ENCODE peak calls at places on chromosomes 6 and 20, in six cellular contexts. One of them, this sample, is unnamed.

GRCh38 chr6:69796081-69796626 is 656 bp downstream of the LMBRD1 start:
- DNase-seq in cardiac muscle cell: peak; percentile 41
- DNase-seq in fibroblast of mammary gland: peak; percentile 44
- DNase-seq in SHP77: peak; percentile 39
- DNase-seq in AG09309: no peak
- DNase-seq in Right ventricle myocardium superior: no peak
- DNase-seq in this sample: peak; percentile 52

GRCh38 chr6:37637562-37638413 is 59.9 kb downstream of the MDGA1 start:
- DNase-seq in cardiac muscle cell: no peak
- DNase-seq in fibroblast of mammary gland: no peak
- DNase-seq in SHP77: no peak
- DNase-seq in AG09309: no peak
- DNase-seq in Right ventricle myocardium superior: no peak
- DNase-seq in this sample: no peak

GRCh38 chr20:4667371-4667773 is 54.3 kb upstream of the PRND start:
- DNase-seq in cardiac muscle cell: peak; percentile 41
- DNase-seq in fibroblast of mammary gland: no peak
- DNase-seq in SHP77: no peak
- DNase-seq in AG09309: no peak
- DNase-seq in Right ventricle myocardium superior: no peak
- DNase-seq in this sample: no peak

GRCh38 chr20:33169176-33169794 is 1.3 kb downstream of the BPIFA2 start:
- DNase-seq in cardiac muscle cell: no peak
- DNase-seq in fibroblast of mammary gland: peak; percentile 4
- DNase-seq in SHP77: no peak
- DNase-seq in AG09309: no peak
- DNase-seq in Right ventricle myocardium superior: no peak
- DNase-seq in this sample: peak; percentile 37

GRCh38 chr20:53045941-53046340 is 73.8 kb downstream of the TSHZ2 start:
- DNase-seq in cardiac muscle cell: peak; percentile 76
- DNase-seq in fibroblast of mammary gland: no peak
- DNase-seq in SHP77: no peak
- DNase-seq in AG09309: no peak
- DNase-seq in Right ventricle myocardium superior: no peak
- DNase-seq in this sample: no peak

GRCh38 chr6:80607814-80608391 is 501.4 kb downstream of the BCKDHB start:
- DNase-seq in cardiac muscle cell: peak; percentile 87
- DNase-seq in fibroblast of mammary gland: peak; percentile 89
- DNase-seq in SHP77: no peak
- DNase-seq in AG09309: peak; percentile 91
- DNase-seq in Right ventricle myocardium superior: no peak
- DNase-seq in this sample: peak; percentile 93

GRCh38 chr6:31715022-31715683 is at the start of gene LY6G6D:
- DNase-seq in cardiac muscle cell: no peak
- DNase-seq in fibroblast of mammary gland: no peak
- DNase-seq in SHP77: no peak
- DNase-seq in AG09309: no peak
- DNase-seq in Right ventricle myocardium superior: no peak
- DNase-seq in this sample: no peak

GRCh38 chr6:41039060-41039998 is at the start of gene UNC5CL:
- DNase-seq in cardiac muscle cell: peak; percentile 30
- DNase-seq in fibroblast of mammary gland: peak; percentile 15
- DNase-seq in SHP77: peak; percentile 59
- DNase-seq in AG09309: no peak
- DNase-seq in Right ventricle myocardium superior: peak; percentile 47
- DNase-seq in this sample: peak; percentile 55

GRCh38 chr6:68634503-68635411 is at the start of gene ADGRB3:
- DNase-seq in cardiac muscle cell: peak; percentile 87
- DNase-seq in fibroblast of mammary gland: peak; percentile 46
- DNase-seq in SHP77: peak; percentile 94
- DNase-seq in AG09309: no peak
- DNase-seq in Right ventricle myocardium superior: peak; percentile 89
- DNase-seq in this sample: peak; percentile 70